ENCODE peak calls at places on chromosome 20, in six cellular contexts. B, J, E, H, N and C are unnamed samples.

GRCh38 chr20:41182296-41183212 is 45.2 kb downstream of the PLCG1 start:
- DNase-seq in J (no peak), N (no peak), H (no peak), B (no peak), E (no peak), C (no peak)

GRCh38 chr20:41142914-41143313 is 5.6 kb downstream of the PLCG1 start:
- DNase-seq in H (no peak), E (no peak), B (no peak), J (no peak), N (no peak), C (no peak)

GRCh38 chr20:51487525-51488279 is 54.8 kb downstream of the NFATC2 start:
- DNase-seq in H (no peak), J (no peak), E (peak), B (peak), N (no peak), C (no peak)

GRCh38 chr20:63521602-63522001 is 1.0 kb downstream of the PPDPF start:
- DNase-seq in E (no peak), N (no peak), B (no peak), J (peak), H (peak), C (no peak)

GRCh38 chr20:61897401-61898295 is 168.0 kb downstream of the TAF4 start:
- DNase-seq in H (no peak), B (no peak), N (no peak), E (no peak), J (no peak), C (no peak)

GRCh38 chr20:37504404-37505096 is 16.5 kb upstream of the NNAT start:
- DNase-seq in B (no peak), E (no peak), H (no peak), J (no peak), N (no peak), C (no peak)

GRCh38 chr20:3173582-3174441 is 463 bp upstream of the LZTS3 start:
- DNase-seq in B (peak), N (no peak), E (peak), J (peak), H (peak), C (peak)

GRCh38 chr20:63503524-63503923 is 4.6 kb upstream of the EEF1A2 start:
- DNase-seq in E (no peak), B (no peak), J (no peak), H (peak), N (no peak), C (no peak)

GRCh38 chr20:57547250-57547649 is 13.7 kb upstream of the PCK1 start:
- DNase-seq in J (no peak), E (peak), H (no peak), N (no peak), B (no peak), C (no peak)

GRCh38 chr20:42082611-42083010 is 464.4 kb upstream of the CHD6 start:
- DNase-seq in H (peak), E (no peak), J (no peak), N (no peak), B (no peak), C (no peak)

GRCh38 chr20:44598413-44599290 is 16.3 kb downstream of the PKIG start:
- DNase-seq in J (no peak), B (no peak), E (no peak), H (peak), N (no peak), C (no peak)

GRCh38 chr20:21048841-21049273 is 57.3 kb downstream of the LINC00237 start:
- DNase-seq in H (peak), N (no peak), J (peak), B (peak), E (peak), C (peak)

GRCh38 chr20:36315545-36316351 is 9.6 kb downstream of the DLGAP4 start:
- DNase-seq in N (no peak), H (peak), E (no peak), B (no peak), J (no peak), C (no peak)

GRCh38 chr20:11144114-11144513 is 470.3 kb upstream of the JAG1 start:
- DNase-seq in B (no peak), H (no peak), E (no peak), N (no peak), J (no peak), C (no peak)

GRCh38 chr20:32737371-32738223 is 5.7 kb downstream of the COMMD7 start:
- DNase-seq in E (no peak), N (no peak), J (no peak), B (no peak), H (no peak), C (no peak)

GRCh38 chr20:32741151-32741550 is 2.1 kb downstream of the COMMD7 start:
- DNase-seq in J (no peak), N (no peak), E (no peak), B (no peak), H (no peak), C (no peak)

GRCh38 chr20:32742322-32743236 is 688 bp downstream of the COMMD7 start:
- DNase-seq in J (no peak), B (no peak), E (no peak), H (peak), N (no peak), C (no peak)

GRCh38 chr20:32743237-32744112 is at the start of gene COMMD7:
- DNase-seq in H (peak), B (no peak), J (peak), E (peak), N (peak), C (peak)
- TF ChIP-seq JUND in H (no peak), B (no peak), J (no peak), E (no peak), N (no peak), C (no peak)

GRCh38 chr20:50014570-50015562 is 32.1 kb downstream of the SNAI1 start:
- DNase-seq in J (no peak), E (no peak), B (no peak), H (peak), N (no peak), C (no peak)

GRCh38 chr20:50013976-50014375 is 31.2 kb downstream of the SNAI1 start:
- DNase-seq in N (no peak), E (no peak), B (no peak), J (no peak), H (no peak), C (no peak)

GRCh38 chr20:50015636-50015992 is 32.8 kb downstream of the SNAI1 start:
- DNase-seq in H (no peak), E (no peak), B (no peak), N (no peak), J (no peak), C (no peak)

GRCh38 chr20:50009521-50010454 is 27.0 kb downstream of the SNAI1 start:
- DNase-seq in E (no peak), J (no peak), H (no peak), B (no peak), N (no peak), C (no peak)

GRCh38 chr20:50012282-50013263 is 29.8 kb downstream of the SNAI1 start:
- DNase-seq in J (peak), B (no peak), N (no peak), H (peak), E (no peak), C (no peak)
- TF ChIP-seq JUND in J (peak), B (no peak), N (no peak), H (no peak), E (no peak), C (no peak)

DNA sequence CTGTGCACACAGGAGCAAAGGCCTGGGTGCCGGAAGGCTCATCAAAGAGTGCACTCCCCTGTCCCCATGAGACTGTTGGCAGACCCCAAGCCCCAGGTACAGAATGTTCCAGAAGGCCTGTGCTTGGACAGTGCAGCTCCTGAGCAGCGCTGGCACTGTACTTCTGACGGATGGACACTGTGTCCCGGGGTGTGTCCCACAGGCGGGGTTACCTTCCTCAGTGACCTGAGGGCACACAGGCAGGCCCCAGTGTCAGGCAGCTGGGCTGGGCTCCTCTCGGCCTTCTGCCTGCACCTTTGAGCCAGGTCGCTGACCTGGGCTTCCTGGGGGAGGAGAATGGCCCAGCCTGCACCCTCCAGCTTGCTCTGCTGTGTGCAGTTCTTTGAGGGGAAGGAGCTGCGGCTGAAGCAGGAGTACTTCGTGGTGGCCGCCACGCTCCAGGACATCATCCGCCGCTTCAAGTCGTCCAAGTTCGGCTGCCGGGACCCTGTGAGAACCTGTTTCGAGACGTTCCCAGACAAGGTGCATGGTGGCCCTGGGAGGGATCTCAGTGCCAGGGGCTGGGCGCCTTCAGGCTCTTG is 30.1 kb downstream of the PYGB start:
- DNase-seq in N (no peak), J (no peak), H (no peak), B (no peak), E (no peak), C (no peak)
- TF ChIP-seq JUND in N (no peak), J (no peak), H (no peak), B (no peak), E (no peak), C (no peak)

GRCh38 chr20:1012359-1013168 is 10.5 kb upstream of the RSPO4 start:
- DNase-seq in B (no peak), N (no peak), H (no peak), J (no peak), E (no peak), C (no peak)

GRCh38 chr20:1010659-1011058 is 8.5 kb upstream of the RSPO4 start:
- DNase-seq in E (no peak), H (no peak), N (peak), B (no peak), J (no peak), C (no peak)

GRCh38 chr20:1015181-1015580 is 13.1 kb upstream of the RSPO4 start:
- DNase-seq in N (no peak), B (no peak), J (no peak), E (no peak), H (no peak), C (no peak)

GRCh38 chr20:1014471-1014870 is 12.4 kb upstream of the RSPO4 start:
- DNase-seq in E (no peak), B (no peak), H (no peak), N (no peak), J (no peak), C (peak)

DNA sequence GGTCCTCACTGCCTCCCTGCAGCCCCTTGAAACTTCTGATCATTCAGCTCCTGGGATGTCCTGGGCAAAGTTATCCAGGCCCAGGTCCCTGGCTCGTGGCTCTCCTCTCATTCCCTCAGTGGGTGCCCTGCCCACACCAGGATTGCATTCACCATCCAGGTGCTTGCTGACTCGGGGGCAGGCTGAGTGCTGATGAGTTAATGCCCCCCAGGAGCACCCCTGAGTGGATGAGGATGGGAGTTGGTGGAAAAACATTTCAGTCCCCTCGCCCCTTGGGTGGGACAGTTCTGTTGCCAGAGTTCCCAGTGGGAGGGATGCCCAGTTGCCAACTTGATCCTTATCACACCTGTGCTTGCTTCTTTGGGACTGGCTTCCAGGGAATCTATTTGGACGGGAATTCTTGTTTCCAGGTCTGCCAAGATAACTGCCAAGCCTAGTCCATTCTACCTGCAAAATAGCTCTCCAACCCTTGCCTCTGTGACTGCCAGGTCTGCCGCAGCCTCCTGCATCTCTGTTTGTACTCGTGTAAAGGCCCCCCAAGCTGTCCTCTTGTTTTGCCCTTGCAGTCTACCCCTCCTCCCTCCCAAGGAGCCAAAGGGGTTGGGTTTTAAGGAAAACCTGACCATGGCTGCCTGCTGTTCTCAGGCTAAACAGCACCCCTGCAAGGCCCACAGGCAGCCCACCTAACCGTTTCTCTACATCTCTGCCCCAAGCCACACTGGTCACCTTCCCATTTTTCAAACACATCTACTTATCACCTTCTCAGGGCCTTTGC is 11.6 kb upstream of the RSPO4 start:
- DNase-seq in E (no peak), B (no peak), H (no peak), J (no peak), N (no peak), C (no peak)
- TF ChIP-seq JUND in E (no peak), B (no peak), H (no peak), J (no peak), N (no peak), C (no peak)

DNA sequence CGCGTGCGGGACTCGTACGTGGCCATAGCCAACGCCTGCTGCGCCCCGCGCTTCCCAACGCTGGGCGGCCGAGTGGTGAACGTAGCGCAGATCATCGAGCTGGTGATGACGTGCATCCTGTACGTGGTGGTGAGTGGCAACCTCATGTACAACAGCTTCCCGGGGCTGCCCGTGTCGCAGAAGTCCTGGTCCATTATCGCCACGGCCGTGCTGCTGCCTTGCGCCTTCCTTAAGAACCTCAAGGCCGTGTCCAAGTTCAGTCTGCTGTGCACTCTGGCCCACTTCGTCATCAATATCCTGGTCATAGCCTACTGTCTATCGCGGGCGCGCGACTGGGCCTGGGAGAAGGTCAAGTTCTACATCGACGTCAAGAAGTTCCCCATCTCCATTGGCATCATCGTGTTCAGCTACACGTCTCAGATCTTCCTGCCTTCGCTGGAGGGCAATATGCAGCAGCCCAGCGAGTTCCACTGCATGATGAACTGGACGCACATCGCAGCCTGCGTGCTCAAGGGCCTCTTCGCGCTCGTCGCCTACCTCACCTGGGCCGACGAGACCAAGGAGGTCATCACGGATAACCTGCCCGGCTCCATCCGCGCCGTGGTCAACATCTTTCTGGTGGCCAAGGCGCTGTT is 3.4 kb downstream of the SLC32A1 start:
- DNase-seq in J (no peak), N (no peak), E (no peak), B (no peak), H (no peak), C (peak)
- TF ChIP-seq JUND in J (no peak), N (no peak), E (no peak), B (no peak), H (no peak), C (no peak)

DNA sequence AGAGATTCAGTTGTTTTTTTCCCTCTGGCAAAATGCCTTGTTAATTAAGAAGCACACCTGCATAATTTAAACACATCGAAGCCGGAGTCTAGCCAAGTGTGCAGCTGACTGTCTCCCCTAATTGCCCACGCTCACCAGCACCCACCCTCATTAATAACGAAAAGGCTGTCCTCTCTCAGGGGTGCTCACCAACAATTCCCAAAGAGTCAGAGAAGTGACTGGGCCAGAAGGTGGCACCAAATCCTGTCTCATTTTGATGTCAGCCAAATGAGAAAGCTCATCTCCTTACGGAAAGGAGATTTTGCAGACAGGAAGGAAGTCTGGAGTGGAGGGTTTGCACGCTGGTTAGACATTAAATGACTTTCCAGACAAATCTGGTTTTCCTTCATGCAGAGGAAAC is 60.7 kb upstream of the MC3R start:
- DNase-seq in B (no peak), N (no peak), H (peak), E (peak), J (no peak), C (peak)
- TF ChIP-seq JUND in B (no peak), N (no peak), H (no peak), E (no peak), J (no peak), C (no peak)

GRCh38 chr20:46798430-46798829 is 89.0 kb downstream of the SLC2A10 start:
- DNase-seq in J (no peak), E (no peak), H (no peak), N (no peak), B (no peak), C (no peak)
- TF ChIP-seq JUND in J (no peak), E (no peak), H (no peak), N (no peak), B (no peak), C (no peak)

GRCh38 chr20:49715466-49715865 is 1.8 kb upstream of the B4GALT5 start:
- DNase-seq in H (no peak), N (no peak), B (no peak), J (no peak), E (no peak), C (no peak)

GRCh38 chr20:49712118-49712517 is 1.6 kb downstream of the B4GALT5 start:
- DNase-seq in B (no peak), E (no peak), N (no peak), J (no peak), H (no peak), C (no peak)

GRCh38 chr20:49712918-49713778 is 530 bp downstream of the B4GALT5 start:
- DNase-seq in E (no peak), N (no peak), J (peak), B (no peak), H (peak), C (no peak)

GRCh38 chr20:49711331-49711987 is 2.2 kb downstream of the B4GALT5 start:
- DNase-seq in J (no peak), B (no peak), H (no peak), N (no peak), E (no peak), C (no peak)

GRCh38 chr20:49713779-49714712 is at the start of gene B4GALT5:
- DNase-seq in J (peak), E (peak), B (peak), H (peak), N (no peak), C (peak)
- TF ChIP-seq JUND in J (peak), E (peak), B (no peak), H (peak), N (no peak), C (no peak)